ENCODE peak calls at places on chromosomes 11 and 22, in ten cellular contexts. K is breast epithelium; P is right cardiac atrium; T is CD8-positive, alpha-beta T cell; U is thoracic aorta; H is adrenal gland; B is cardiac muscle cell; O is ovary; R is OCI-LY7; S is Peyer's patch. G is an unnamed sample. For H3K4me1, the result is how much of the 10 kb centered on the place peaks cover.

GRCh38 chr11:94694309-94695060 is 73.7 kb upstream of the AMOTL1 start:
- DNase-seq in K (no peak), P (no peak), T (no peak), U (no peak), H (no peak), B (no peak), O (no peak), R (no peak), S (no peak), G (no peak)

GRCh38 chr11:124811423-124812125 is 11.4 kb upstream of the MSANTD2 start:
- DNase-seq in K (no peak), P (no peak), T (no peak), U (no peak), H (no peak), B (no peak), O (no peak), R (no peak), S (no peak), G (no peak)

GRCh38 chr11:67691149-67691548 is 16.7 kb upstream of the ALDH3B2 start:
- DNase-seq in K (no peak), P (no peak), T (no peak), U (no peak), H (no peak), B (no peak), O (no peak), R (peak), S (no peak), G (no peak)

GRCh38 chr11:106625566-106625965 is 392.7 kb downstream of the GUCY1A2 start:
- DNase-seq in K (no peak), P (no peak), T (no peak), U (no peak), H (no peak), B (peak), O (no peak), R (no peak), S (no peak), G (no peak)

GRCh38 chr11:30360741-30361140 is 37.8 kb downstream of the ARL14EP start:
- DNase-seq in K (no peak), P (no peak), T (no peak), U (no peak), H (no peak), B (no peak), O (no peak), R (no peak), S (no peak), G (no peak)

GRCh38 chr22:23850136-23850611 is 7.5 kb upstream of the SLC2A11 start:
- DNase-seq in K (no peak), P (no peak), T (no peak), U (no peak), H (no peak), B (no peak), O (no peak), R (peak), S (no peak), G (no peak)

GRCh38 chr11:119320593-119321524 is 3.9 kb upstream of the MCAM start:
- DNase-seq in K (no peak), P (peak), T (peak), U (no peak), H (no peak), B (peak), O (peak), R (peak), S (peak), G (peak)

GRCh38 chr11:20193307-20193706 is 33.0 kb upstream of the DBX1 start:
- DNase-seq in K (no peak), P (no peak), T (no peak), U (no peak), H (no peak), B (no peak), O (no peak), R (no peak), S (no peak), G (no peak)

GRCh38 chr11:81725691-81726090 is 1008.0 kb downstream of the FAM181B start:
- DNase-seq in K (no peak), P (no peak), T (no peak), U (no peak), H (no peak), B (peak), O (no peak), R (no peak), S (no peak), G (no peak)

GRCh38 chr11:64266339-64266738 is 15.0 kb downstream of the PLCB3 start:
- DNase-seq in K (no peak), P (no peak), T (no peak), U (no peak), H (peak), B (no peak), O (no peak), R (no peak), S (no peak), G (no peak)

GRCh38 chr22:19289475-19290161 is 1.9 kb downstream of the CLTCL1 start:
- DNase-seq in K (no peak), P (no peak), T (peak), U (no peak), H (no peak), B (peak), O (no peak), R (no peak), S (no peak), G (no peak)

GRCh38 chr11:74269161-74269809 is 42.2 kb downstream of the P4HA3 start:
- DNase-seq in K (no peak), P (no peak), T (no peak), U (no peak), H (peak), B (peak), O (no peak), R (no peak), S (no peak), G (no peak)

GRCh38 chr11:79493555-79494171 is 52.8 kb upstream of the TENM4 start:
- DNase-seq in K (peak), P (peak), T (peak), U (peak), H (peak), B (peak), O (peak), R (peak), S (peak), G (peak)

GRCh38 chr11:112748713-112749481 is 212.3 kb upstream of the NCAM1 start:
- DNase-seq in K (no peak), P (no peak), T (no peak), U (no peak), H (no peak), B (no peak), O (peak), R (no peak), S (no peak), G (no peak)

GRCh38 chr22:33380789-33381530 is 322.8 kb upstream of the SYN3 start:
- DNase-seq in K (no peak), P (no peak), T (no peak), U (no peak), H (no peak), B (peak), O (no peak), R (no peak), S (no peak), G (no peak)

GRCh38 chr11:44752262-44752661 is 25.5 kb downstream of the TSPAN18 start:
- DNase-seq in K (no peak), P (no peak), T (no peak), U (no peak), H (peak), B (no peak), O (no peak), R (no peak), S (no peak), G (no peak)

GRCh38 chr11:111819161-111820058 is 52.0 kb downstream of the ALG9 start:
- DNase-seq in K (no peak), P (peak), T (no peak), U (no peak), H (peak), B (peak), O (no peak), R (no peak), S (no peak), G (no peak)

GRCh38 chr11:6635082-6635932 is 16.1 kb upstream of the TPP1 start:
- DNase-seq in K (no peak), P (peak), T (no peak), U (no peak), H (peak), B (peak), O (peak), R (no peak), S (peak), G (peak)

GRCh38 chr11:64752106-64752970 is 7.4 kb downstream of the PYGM start:
- DNase-seq in K (peak), P (no peak), T (no peak), U (no peak), H (no peak), B (no peak), O (no peak), R (no peak), S (no peak), G (no peak)

GRCh38 chr11:94132152-94132558 is 3.5 kb downstream of the PANX1 start:
- DNase-seq in K (no peak), P (peak), T (no peak), U (peak), H (no peak), B (peak), O (no peak), R (no peak), S (no peak), G (no peak)

GRCh38 chr11:72231396-72232259 is 7.1 kb downstream of the INPPL1 start:
- DNase-seq in K (no peak), P (peak), T (no peak), U (no peak), H (no peak), B (no peak), O (no peak), R (no peak), S (peak), G (no peak)

GRCh38 chr11:35039076-35039475 is 99.9 kb upstream of the CD44 start:
- DNase-seq in K (no peak), P (no peak), T (no peak), U (no peak), H (no peak), B (no peak), O (no peak), R (no peak), S (no peak), G (no peak)

GRCh38 chr22:24450600-24450999 is 23.2 kb downstream of the ADORA2A start:
- DNase-seq in K (no peak), P (no peak), T (no peak), U (no peak), H (no peak), B (peak), O (no peak), R (peak), S (no peak), G (no peak)

GRCh38 chr11:62336949-62337681 is at the start of gene ASRGL1:
- DNase-seq in K (peak), P (peak), T (peak), U (peak), H (peak), B (peak), O (peak), R (peak), S (peak), G (peak)

GRCh38 chr11:47111318-47111804 is 65.3 kb downstream of the ARFGAP2 start:
- DNase-seq in K (no peak), P (no peak), T (no peak), U (no peak), H (no peak), B (no peak), O (no peak), R (peak), S (no peak), G (no peak)

GRCh38 chr11:59918987-59919589 is 19.1 kb upstream of the OOSP1 start:
- DNase-seq in K (no peak), P (no peak), T (no peak), U (no peak), H (peak), B (peak), O (no peak), R (peak), S (peak), G (no peak)

GRCh38 chr11:61133956-61134662 is 27.1 kb downstream of the VPS37C start:
- DNase-seq in K (no peak), P (no peak), T (no peak), U (no peak), H (no peak), B (no peak), O (no peak), R (no peak), S (no peak), G (no peak)

GRCh38 chr11:58788355-58789023 is 56.0 kb downstream of the GLYATL2 start:
- DNase-seq in K (no peak), P (no peak), T (peak), U (no peak), H (peak), B (peak), O (peak), R (peak), S (peak), G (peak)

GRCh38 chr11:36300651-36301050 is 4.6 kb downstream of the PRR5L start:
- DNase-seq in K (no peak), P (peak), T (no peak), U (no peak), H (peak), B (peak), O (peak), R (no peak), S (peak), G (no peak)

GRCh38 chr11:68841718-68842426 is at the start of gene CPT1A:
- DNase-seq in K (peak), P (peak), T (peak), U (no peak), H (peak), B (peak), O (peak), R (peak), S (peak), G (peak)

DNA sequence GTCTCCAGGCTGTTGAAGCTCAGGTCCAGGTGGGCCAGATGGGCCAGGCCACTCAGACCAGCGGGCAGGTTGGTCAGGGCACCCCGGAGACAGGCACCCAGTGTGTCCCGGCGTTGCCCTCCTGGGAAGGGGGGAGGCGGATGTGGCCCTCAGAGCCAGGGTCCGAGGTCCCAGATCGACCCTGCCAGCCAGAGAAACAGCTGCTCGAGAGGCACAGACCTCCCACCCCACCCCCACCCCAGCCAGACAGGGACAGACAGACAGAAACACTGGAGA is 1.6 kb downstream of the PIDD1 start:
- DNase-seq in K (no peak), P (no peak), T (no peak), U (no peak), H (no peak), B (no peak), O (no peak), R (no peak), S (no peak), G (no peak)
- H3K4me3 ChIP-seq in K (no peak), P (no peak), T (no peak), U (no peak), H (no peak), B (no peak), O (no peak), R (peak), S (no peak), G (no peak)

GRCh38 chr22:40743740-40744139 is 64.5 kb downstream of the MCHR1 start:
- DNase-seq in K (no peak), P (no peak), T (no peak), U (no peak), H (no peak), B (no peak), O (no peak), R (no peak), S (no peak), G (no peak)
- H3K27ac ChIP-seq in K (peak), P (no peak), T (no peak), U (no peak), H (no peak), B (no peak), O (no peak), R (no peak), S (no peak), G (no peak)

GRCh38 chr22:40401532-40401931 is 31.1 kb downstream of the SGSM3 start:
- DNase-seq in K (no peak), P (no peak), T (peak), U (no peak), H (no peak), B (no peak), O (no peak), R (no peak), S (peak), G (no peak)

GRCh38 chr22:40401981-40402406 is 31.6 kb downstream of the SGSM3 start:
- DNase-seq in K (no peak), P (no peak), T (no peak), U (no peak), H (no peak), B (no peak), O (no peak), R (no peak), S (no peak), G (no peak)

GRCh38 chr22:40400173-40400572 is 29.8 kb downstream of the SGSM3 start:
- DNase-seq in K (no peak), P (no peak), T (peak), U (no peak), H (no peak), B (no peak), O (no peak), R (peak), S (peak), G (no peak)

GRCh38 chr22:40397436-40397835 is 27.0 kb downstream of the SGSM3 start:
- DNase-seq in K (no peak), P (no peak), T (no peak), U (no peak), H (no peak), B (peak), O (no peak), R (no peak), S (no peak), G (no peak)

DNA sequence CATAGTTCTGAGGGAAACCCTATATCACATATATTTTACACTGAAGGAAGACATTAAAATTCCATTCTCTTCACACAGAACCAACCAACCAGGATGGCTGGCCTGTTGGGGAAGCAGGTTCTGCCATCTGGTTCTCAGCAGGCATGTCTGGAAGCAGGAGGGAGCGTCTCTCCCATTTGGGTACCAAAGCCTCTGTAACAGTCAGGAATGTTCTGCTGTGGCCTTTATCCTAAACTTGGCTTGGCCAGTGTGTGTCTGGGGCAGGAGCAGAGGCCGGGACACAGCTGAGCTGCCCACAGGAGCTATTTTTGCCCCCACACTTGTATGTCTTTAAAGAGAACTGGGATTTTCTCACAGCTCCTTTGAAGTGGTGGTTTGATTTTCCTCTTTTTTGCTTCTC is 29.3 kb downstream of the SGSM3 start:
- DNase-seq in K (no peak), P (no peak), T (no peak), U (no peak), H (no peak), B (no peak), O (no peak), R (no peak), S (peak), G (no peak)
- H3K4me1 ChIP-seq in K (under half), P (under half), T (half or more), U (under half), H (under half), B (under half), O (under half), R (half or more), S (under half), G (under half)

GRCh38 chr22:26170112-26170492 is 840 bp downstream of the SEZ6L start:
- DNase-seq in K (no peak), P (no peak), T (no peak), U (no peak), H (no peak), B (no peak), O (no peak), R (no peak), S (no peak), G (no peak)
- H3K4me3 ChIP-seq in K (peak), P (peak), T (no peak), U (peak), H (no peak), B (peak), O (no peak), R (no peak), S (peak), G (no peak)

GRCh38 chr11:3001496-3001895 is 9.4 kb upstream of the NAP1L4 start:
- DNase-seq in K (peak), P (peak), T (no peak), U (no peak), H (peak), B (no peak), O (peak), R (no peak), S (peak), G (no peak)
- H3K27ac ChIP-seq in K (peak), P (peak), T (no peak), U (peak), H (no peak), B (no peak), O (no peak), R (no peak), S (no peak), G (no peak)

GRCh38 chr11:87203907-87204602 is 166.3 kb downstream of the TMEM135 start:
- DNase-seq in K (no peak), P (no peak), T (no peak), U (no peak), H (no peak), B (no peak), O (no peak), R (no peak), S (no peak), G (no peak)
- H3K4me1 ChIP-seq in K (under half), P (under half), T (under half), U (under half), H (under half), B (under half), O (under half), R (under half), S (under half), G (under half)